ENCODE peak calls at places on chromosomes 3 and 15, in six cellular contexts. F, L, C, Q, T and K are unnamed samples.

GRCh38 chr3:156582784-156583183 is 27.9 kb upstream of the SSR3 start:
- DNase-seq in F (no peak), Q (no peak), C (no peak), L (peak), T (no peak), K (no peak)

GRCh38 chr3:172102883-172103310 is 63.5 kb downstream of the FNDC3B start:
- DNase-seq in L (no peak), F (no peak), C (no peak), T (no peak), Q (peak), K (no peak)

GRCh38 chr15:78208341-78208844 is 26.0 kb downstream of the ACSBG1 start:
- DNase-seq in T (no peak), C (no peak), F (no peak), L (no peak), Q (no peak), K (no peak)

GRCh38 chr3:129599073-129599472 is 7.4 kb downstream of the PLXND1 start:
- DNase-seq in Q (no peak), L (no peak), F (no peak), C (no peak), T (no peak), K (no peak)

GRCh38 chr3:29091599-29092189 is 189.2 kb upstream of the RBMS3 start:
- DNase-seq in C (no peak), Q (no peak), L (no peak), T (no peak), F (no peak), K (no peak)

GRCh38 chr15:37095197-37095992 is 5.0 kb downstream of the MEIS2 start:
- DNase-seq in C (no peak), F (no peak), Q (no peak), T (no peak), L (no peak), K (no peak)

GRCh38 chr3:30465454-30465853 is 140.9 kb upstream of the TGFBR2 start:
- DNase-seq in F (no peak), T (no peak), C (no peak), L (no peak), Q (no peak), K (no peak)

GRCh38 chr15:85667491-85668424 is 127.0 kb downstream of the KLHL25 start:
- DNase-seq in Q (peak), F (no peak), C (no peak), T (no peak), L (no peak), K (no peak)

GRCh38 chr3:8386221-8386620 is 115.4 kb upstream of the LMCD1 start:
- DNase-seq in Q (no peak), C (no peak), T (no peak), F (no peak), L (no peak), K (no peak)

GRCh38 chr3:62669161-62669560 is 206.1 kb downstream of the CADPS start:
- DNase-seq in T (no peak), F (no peak), C (no peak), Q (no peak), L (no peak), K (no peak)

GRCh38 chr15:25171111-25171811 is 216.5 kb downstream of the SNRPN start:
- DNase-seq in Q (no peak), C (no peak), T (no peak), F (no peak), L (no peak), K (no peak)

GRCh38 chr3:108221911-108222812 is at the start of gene IFT57:
- DNase-seq in Q (peak), C (peak), L (peak), T (peak), F (peak), K (peak)

GRCh38 chr3:146077181-146077580 is 83.8 kb downstream of the PLOD2 start:
- DNase-seq in L (no peak), F (no peak), C (no peak), T (no peak), Q (no peak), K (no peak)

GRCh38 chr15:71199384-71200351 is 84.4 kb downstream of the THSD4 start:
- DNase-seq in Q (no peak), C (no peak), T (no peak), F (no peak), L (no peak), K (no peak)

GRCh38 chr3:160808838-160809237 is 52.8 kb downstream of the PPM1L start:
- DNase-seq in F (no peak), Q (no peak), T (no peak), L (no peak), C (no peak), K (no peak)

GRCh38 chr3:11509175-11510000 is 134.3 kb downstream of the VGLL4 start:
- DNase-seq in C (no peak), T (no peak), Q (peak), L (no peak), F (peak), K (no peak)

GRCh38 chr3:167941234-167941995 is 154.3 kb downstream of the GOLIM4 start:
- DNase-seq in Q (no peak), C (no peak), F (peak), L (no peak), T (no peak), K (no peak)

GRCh38 chr3:69628956-69629355 is 110.3 kb upstream of the MITF start:
- DNase-seq in C (no peak), T (no peak), L (no peak), Q (no peak), F (no peak), K (no peak)

DNA sequence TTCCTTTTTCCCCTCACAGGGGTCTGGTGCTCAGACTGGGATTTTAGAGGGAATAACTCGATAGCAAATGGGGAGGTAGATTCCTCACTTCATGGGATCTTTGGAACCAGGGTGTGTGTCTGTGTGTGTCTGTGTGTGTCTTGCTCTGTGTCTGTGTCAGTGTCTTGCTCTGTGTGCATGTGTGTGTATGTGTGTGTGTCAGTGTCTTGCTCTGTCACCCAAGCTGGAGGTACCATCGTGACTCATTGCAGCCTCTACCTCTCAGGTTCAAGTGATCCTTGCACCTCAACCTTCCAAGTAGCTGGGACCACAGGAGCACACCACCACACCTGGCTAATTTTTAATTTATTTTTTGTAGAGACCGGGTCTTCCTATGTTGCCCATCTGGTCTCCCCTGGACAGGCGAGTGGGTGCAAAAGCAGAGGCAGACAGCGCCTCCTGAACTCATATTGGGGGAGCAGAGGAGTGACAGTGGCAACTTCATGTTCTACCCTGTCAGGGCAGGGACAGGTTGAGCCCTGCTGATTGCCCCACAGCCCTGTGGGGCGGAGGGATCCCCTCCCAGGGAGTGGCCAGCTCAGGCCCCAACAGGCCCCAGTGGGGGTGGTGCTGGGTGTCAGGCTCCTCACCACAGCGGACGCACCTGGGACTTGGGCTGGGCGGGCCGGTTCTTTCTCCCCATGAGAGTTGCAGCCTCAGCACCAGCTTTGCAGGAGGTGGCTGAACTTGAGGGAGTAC is 10.4 kb upstream of the SEMA4B start:
- DNase-seq in T (no peak), C (no peak), L (no peak), Q (no peak), F (peak), K (no peak)
- TF ChIP-seq POLR2AphosphoS5 in T (no peak), C (no peak), L (no peak), Q (no peak), F (no peak), K (no peak)

GRCh38 chr3:52705438-52705687 is 228 bp downstream of the GLT8D1 start:
- DNase-seq in L (no peak), T (no peak), C (no peak), F (no peak), Q (no peak), K (no peak)

GRCh38 chr3:52707585-52707984 is 1.7 kb downstream of the SPCS1 start:
- DNase-seq in L (peak), F (no peak), T (no peak), C (no peak), Q (no peak), K (no peak)

GRCh38 chr3:52705688-52706686 is at the start of the genes GLT8D1 and SPCS1:
- DNase-seq in F (peak), C (peak), L (no peak), Q (peak), T (no peak), K (peak)

GRCh38 chr3:52703356-52703755 is 2.2 kb downstream of the GLT8D1 start:
- DNase-seq in L (no peak), C (no peak), F (no peak), Q (no peak), T (no peak), K (no peak)

GRCh38 chr3:52704611-52705437 is 767 bp downstream of the GLT8D1 start:
- DNase-seq in T (no peak), C (no peak), Q (peak), L (no peak), F (peak), K (no peak)
- TF ChIP-seq TAF1 in T (no peak), C (no peak), Q (peak), L (no peak), F (no peak), K (no peak)

GRCh38 chr3:15332405-15333098 is at the start of gene SH3BP5:
- DNase-seq in T (no peak), F (peak), L (no peak), Q (no peak), C (peak), K (peak)
- TF ChIP-seq POLR2A in T (no peak), F (peak), L (peak), Q (no peak), C (no peak), K (peak)

DNA sequence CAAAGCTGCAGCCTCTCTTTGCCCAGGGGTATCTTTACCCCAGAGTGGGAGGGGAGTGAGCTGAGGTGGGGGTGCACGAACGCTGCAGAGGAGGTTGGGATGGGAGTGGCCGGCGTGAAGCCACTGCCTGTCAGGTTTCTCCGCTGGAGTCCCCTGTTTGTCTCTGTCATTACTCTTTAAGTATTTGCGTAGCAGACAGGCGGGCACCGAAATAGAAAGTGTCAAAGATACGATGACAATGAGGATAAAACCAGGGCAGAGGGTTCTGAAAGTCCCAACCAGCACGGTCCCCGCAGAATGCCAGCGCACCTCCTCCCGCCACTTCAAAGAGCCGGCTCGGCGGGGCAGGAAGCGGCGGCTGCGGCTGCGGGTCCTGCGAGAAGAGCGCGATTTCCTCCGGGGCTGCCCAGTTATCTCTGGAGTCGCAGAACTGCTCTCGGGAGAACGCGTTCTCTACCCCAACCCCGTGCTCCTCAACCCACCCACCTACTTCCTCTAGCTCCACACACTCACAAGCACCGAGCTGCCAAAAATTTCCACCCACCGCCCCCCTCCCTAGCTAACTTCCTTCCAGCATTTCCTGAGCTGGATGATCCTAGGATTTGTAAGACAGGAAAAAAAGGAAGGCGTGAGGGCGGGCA is at the start of gene ARHGAP31:
- DNase-seq in C (peak), Q (peak), T (no peak), F (peak), L (peak), K (peak)
- TF ChIP-seq POLR2AphosphoS5 in C (no peak), Q (no peak), T (no peak), F (no peak), L (peak), K (peak)

DNA sequence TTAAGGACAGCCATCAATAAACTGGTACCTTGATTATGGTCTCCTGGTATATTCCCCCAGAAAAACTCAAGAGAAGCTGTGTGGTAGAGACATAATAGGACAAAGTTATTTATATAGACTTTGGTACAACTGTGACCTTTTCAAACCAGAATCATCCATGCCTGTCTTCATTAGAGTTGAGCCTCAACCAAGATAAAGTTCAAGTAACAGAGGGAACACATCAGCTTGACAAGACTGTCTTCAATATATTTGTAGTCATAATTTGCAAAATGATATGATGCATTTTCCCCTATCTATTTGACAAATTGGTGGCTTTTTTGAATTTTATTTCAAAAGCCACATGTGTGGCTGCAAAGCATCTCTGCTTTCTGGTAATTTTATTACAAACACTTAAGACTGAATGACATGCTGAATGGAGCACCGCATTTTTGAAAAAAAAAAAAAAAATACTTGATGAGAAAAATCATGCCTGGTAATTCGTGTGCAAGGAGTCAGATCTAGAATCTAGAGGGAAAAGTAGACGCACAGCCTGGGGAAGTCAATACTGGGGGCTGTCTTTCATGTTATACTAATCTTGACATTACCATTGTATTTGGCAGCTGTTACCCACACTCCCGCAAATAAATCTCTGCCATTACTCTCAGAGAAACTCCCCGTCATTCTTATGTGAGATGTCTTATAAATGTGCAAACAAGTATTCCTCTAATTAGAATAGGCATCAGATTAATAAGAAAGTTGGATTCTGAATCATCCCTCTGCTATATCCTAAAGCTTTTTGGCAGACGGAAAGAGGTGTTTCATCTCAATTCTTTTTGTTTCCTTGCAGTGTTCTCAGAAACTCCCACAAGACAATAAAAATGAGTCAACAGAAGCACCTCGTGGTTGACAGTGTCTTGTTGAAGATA is 554.8 kb upstream of the CBLB start:
- DNase-seq in F (no peak), C (no peak), L (no peak), Q (no peak), T (no peak), K (no peak)
- TF ChIP-seq TAF1 in F (no peak), C (no peak), L (no peak), Q (no peak), T (no peak), K (no peak)

GRCh38 chr3:100709840-100710235 is 544 bp downstream of the TFG start:
- DNase-seq in T (peak), L (no peak), Q (no peak), C (no peak), F (peak), K (peak)

GRCh38 chr3:100706365-100706764 is 2.9 kb upstream of the TFG start:
- DNase-seq in F (no peak), Q (no peak), T (no peak), C (no peak), L (no peak), K (no peak)

GRCh38 chr3:100710355-100711198 is 1.3 kb downstream of the TFG start:
- DNase-seq in T (no peak), Q (peak), L (peak), F (peak), C (peak), K (peak)

GRCh38 chr3:100708644-100708988 is 678 bp upstream of the TFG start:
- DNase-seq in C (no peak), Q (peak), T (no peak), F (no peak), L (no peak), K (no peak)

DNA sequence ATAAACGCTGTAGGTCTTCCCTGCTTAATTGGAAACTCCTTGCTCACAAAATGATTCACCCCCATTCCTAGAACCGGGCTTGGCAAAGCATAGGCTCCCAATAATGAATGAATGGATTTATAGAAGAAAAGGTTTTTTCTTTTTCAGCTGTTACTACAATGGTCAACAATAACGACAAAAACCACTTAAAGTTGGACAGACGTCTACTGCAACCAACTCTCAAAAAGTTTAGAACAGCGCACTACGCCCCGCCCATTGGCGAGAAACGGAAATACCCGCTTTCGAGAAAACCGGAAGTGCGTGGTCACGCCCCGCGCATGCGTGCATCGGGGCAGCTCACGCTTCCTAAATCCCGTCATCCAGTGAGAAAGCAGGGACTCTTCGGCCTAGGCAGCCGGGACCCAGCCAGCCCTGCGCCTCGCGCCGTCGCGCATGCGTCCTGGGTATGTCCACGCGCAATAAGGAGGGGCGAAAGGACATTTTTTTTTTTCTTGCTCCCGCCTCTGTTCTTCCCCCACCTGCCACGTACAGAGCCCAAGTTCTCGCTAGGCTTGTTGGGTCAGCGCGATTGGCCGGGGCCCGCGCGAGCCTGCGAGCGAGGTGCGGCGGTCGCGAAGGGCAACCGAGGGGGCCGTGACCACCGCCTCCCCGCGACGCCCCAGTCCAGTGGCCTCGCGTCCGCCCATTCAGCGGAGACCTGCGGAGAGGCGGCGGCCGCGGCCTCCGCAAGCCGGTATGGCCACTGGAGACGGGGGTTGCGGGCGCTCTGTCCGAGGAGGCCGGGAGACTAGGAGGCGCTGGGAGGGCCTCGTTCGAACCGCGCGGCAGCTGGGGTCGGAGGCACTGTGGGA is at the start of gene TFG:
- DNase-seq in C (peak), Q (peak), T (peak), F (peak), L (peak), K (peak)
- TF ChIP-seq POLR2A in C (peak), Q (peak), T (peak), F (peak), L (peak), K (peak)

GRCh38 chr3:27333843-27334242 is 35.3 kb downstream of the NEK10 start:
- DNase-seq in F (no peak), C (no peak), Q (no peak), T (no peak), L (no peak), K (no peak)

GRCh38 chr3:27340524-27340923 is 28.7 kb downstream of the NEK10 start:
- DNase-seq in C (no peak), Q (no peak), T (no peak), L (no peak), F (no peak), K (no peak)

DNA sequence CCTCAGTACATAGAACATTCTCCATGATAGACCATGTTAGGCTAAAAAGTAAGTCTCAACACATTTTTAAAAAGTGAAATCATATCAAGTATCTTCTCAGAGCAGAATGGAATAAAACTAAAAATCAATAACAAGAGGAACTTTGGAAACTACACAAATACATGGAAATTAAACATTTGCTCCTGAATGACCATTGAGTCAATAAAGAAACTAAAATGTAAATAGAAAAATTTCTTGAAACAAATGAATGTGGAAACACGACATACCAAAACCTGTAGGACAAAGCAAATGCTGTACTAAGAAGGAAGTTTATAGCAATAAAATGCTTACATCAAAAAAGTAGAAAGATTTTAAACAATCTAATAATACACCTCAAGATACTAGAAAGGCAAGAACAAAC is 33.6 kb downstream of the NEK10 start:
- DNase-seq in Q (peak), L (no peak), T (no peak), C (no peak), F (no peak), K (no peak)
- TF ChIP-seq POLR2AphosphoS5 in Q (no peak), L (no peak), T (no peak), C (no peak), F (no peak), K (no peak)

GRCh38 chr3:126149960-126150515 is 30.3 kb downstream of the ALDH1L1 start:
- DNase-seq in L (no peak), F (no peak), T (no peak), C (no peak), Q (no peak), K (no peak)
- TF ChIP-seq TAF1 in L (no peak), F (no peak), T (no peak), C (no peak), Q (no peak), K (no peak)

GRCh38 chr3:101571028-101571895 is 2.7 kb upstream of the PCNP start:
- DNase-seq in Q (no peak), C (no peak), T (no peak), L (no peak), F (no peak), K (no peak)

GRCh38 chr3:101567528-101568317 is 6.1 kb downstream of the TRMT10C start:
- DNase-seq in L (no peak), Q (no peak), T (no peak), C (no peak), F (no peak), K (no peak)

GRCh38 chr3:101574388-101575156 is 592 bp downstream of the PCNP start:
- DNase-seq in F (peak), T (no peak), C (no peak), Q (peak), L (peak), K (peak)

GRCh38 chr3:101577276-101577675 is 3.3 kb downstream of the PCNP start:
- DNase-seq in F (no peak), T (no peak), L (no peak), C (no peak), Q (no peak), K (no peak)

GRCh38 chr3:101573449-101574387 is at the start of gene PCNP:
- DNase-seq in L (peak), F (peak), Q (peak), C (peak), T (peak), K (peak)
- TF ChIP-seq POLR2A in L (peak), F (peak), Q (peak), C (peak), T (peak), K (peak)